ENCODE peak calls at places on chromosomes 12 and 14, in five cellular contexts. I is tibial artery, Y is NCI-H748 treated with DMSO at 0.1 percent for 48 hours, H is stomach, N is fibroblast of pulmonary artery. E is an unnamed sample.

GRCh38 chr14:106844608-106845285 is 1318.4 kb downstream of the TMEM121 start:
- DNase-seq in I (peak; percentile 75), Y (no peak), H (peak; percentile 64), N (no peak), E (peak; percentile 94)

GRCh38 chr12:72236071-72236705 is 36.0 kb upstream of the TRHDE start:
- DNase-seq in I (no peak), Y (no peak), H (no peak), N (peak; percentile 24), E (no peak)

GRCh38 chr14:84477996-84478395 is 1051.9 kb upstream of the FLRT2 start:
- DNase-seq in I (no peak), Y (no peak), H (no peak), N (no peak), E (no peak)

GRCh38 chr14:69827560-69827959 is 30.5 kb upstream of the SLC10A1 start:
- DNase-seq in I (no peak), Y (no peak), H (no peak), N (no peak), E (peak; percentile 21)

GRCh38 chr12:122823429-122823828 is 11.8 kb upstream of the HIP1R start:
- DNase-seq in I (no peak), Y (no peak), H (no peak), N (no peak), E (no peak)

GRCh38 chr14:65770681-65771080 is 358.2 kb downstream of the FUT8 start:
- DNase-seq in I (no peak), Y (no peak), H (no peak), N (no peak), E (no peak)

GRCh38 chr14:36655963-36656768 is 5.5 kb upstream of the PAX9 start:
- DNase-seq in I (no peak), Y (peak; percentile 26), H (no peak), N (no peak), E (no peak)

GRCh38 chr12:509494-509893 is 49.8 kb downstream of the B4GALNT3 start:
- DNase-seq in I (no peak), Y (no peak), H (peak; percentile 25), N (peak; percentile 46), E (peak; percentile 53)

GRCh38 chr12:24256636-24257150 is 307.2 kb upstream of the SOX5 start:
- DNase-seq in I (no peak), Y (no peak), H (no peak), N (no peak), E (no peak)

GRCh38 chr14:29735459-29735858 is 192.2 kb downstream of the PRKD1 start:
- DNase-seq in I (no peak), Y (no peak), H (no peak), N (no peak), E (no peak)

GRCh38 chr14:57875296-57875695 is 9.4 kb upstream of the SLC35F4 start:
- DNase-seq in I (no peak), Y (no peak), H (no peak), N (no peak), E (no peak)

GRCh38 chr12:125208942-125209341 is 143.7 kb downstream of the AACS start:
- DNase-seq in I (no peak), Y (no peak), H (no peak), N (no peak), E (no peak)

GRCh38 chr12:97404549-97404948 is 58.1 kb upstream of the RMST start:
- DNase-seq in I (no peak), Y (peak; percentile 71), H (peak; percentile 32), N (peak; percentile 22), E (no peak)

E was measured in lower leg skin.